ENCODE peak calls at places on chromosomes 4 and X, in six cellular contexts. One of them, this sample, is unnamed.

GRCh38 chrX:72025236-72025770 is 106.4 kb downstream of the RTL5 start:
- DNase-seq in right lobe of liver: no peak
- DNase-seq in transverse colon: no peak
- DNase-seq in breast epithelium: no peak
- DNase-seq in GM12892: no peak
- DNase-seq in uterus: no peak
- DNase-seq in this sample: no peak

GRCh38 chr4:7828011-7828720 is 111.5 kb downstream of the AFAP1 start:
- DNase-seq in GM12892: no peak
- DNase-seq in transverse colon: peak; percentile 62
- DNase-seq in breast epithelium: no peak
- DNase-seq in uterus: peak; percentile 95
- DNase-seq in right lobe of liver: no peak
- DNase-seq in this sample: no peak

GRCh38 chr4:137641554-137641953 is 109.3 kb upstream of the PCDH18 start:
- DNase-seq in GM12892: no peak
- DNase-seq in uterus: no peak
- DNase-seq in breast epithelium: no peak
- DNase-seq in right lobe of liver: no peak
- DNase-seq in transverse colon: no peak
- DNase-seq in this sample: no peak

GRCh38 chr4:4203688-4204400 is 22.9 kb downstream of the OTOP1 start:
- DNase-seq in GM12892: no peak
- DNase-seq in breast epithelium: no peak
- DNase-seq in transverse colon: no peak
- DNase-seq in uterus: no peak
- DNase-seq in right lobe of liver: no peak
- DNase-seq in this sample: no peak

GRCh38 chr4:173934933-173935620 is 348.4 kb downstream of the FBXO8 start:
- DNase-seq in uterus: no peak
- DNase-seq in breast epithelium: no peak
- DNase-seq in transverse colon: no peak
- DNase-seq in GM12892: no peak
- DNase-seq in right lobe of liver: no peak
- DNase-seq in this sample: no peak

GRCh38 chrX:30735839-30736238 is 82.6 kb downstream of the GK start:
- DNase-seq in right lobe of liver: peak; percentile 45
- DNase-seq in GM12892: peak; percentile 6
- DNase-seq in uterus: peak; percentile 31
- DNase-seq in breast epithelium: no peak
- DNase-seq in transverse colon: peak; percentile 72
- DNase-seq in this sample: peak; percentile 2

GRCh38 chr4:81255524-81255923 is 40.5 kb upstream of the PRKG2 start:
- DNase-seq in transverse colon: no peak
- DNase-seq in right lobe of liver: no peak
- DNase-seq in breast epithelium: no peak
- DNase-seq in GM12892: no peak
- DNase-seq in uterus: no peak
- DNase-seq in this sample: no peak

GRCh38 chrX:45322820-45323219 is 122.1 kb upstream of the DIPK2B start:
- DNase-seq in right lobe of liver: no peak
- DNase-seq in uterus: no peak
- DNase-seq in GM12892: no peak
- DNase-seq in transverse colon: no peak
- DNase-seq in breast epithelium: no peak
- DNase-seq in this sample: no peak

GRCh38 chr4:122776916-122777315 is 44.4 kb downstream of the BBS12 start:
- DNase-seq in right lobe of liver: no peak
- DNase-seq in GM12892: no peak
- DNase-seq in breast epithelium: no peak
- DNase-seq in transverse colon: peak; percentile 65
- DNase-seq in uterus: no peak
- DNase-seq in this sample: no peak

GRCh38 chr4:20251796-20252655 is at the start of gene SLIT2:
- DNase-seq in right lobe of liver: peak; percentile 81
- DNase-seq in breast epithelium: peak; percentile 86
- DNase-seq in transverse colon: peak; percentile 81
- DNase-seq in uterus: peak; percentile 90
- DNase-seq in GM12892: peak; percentile 47
- DNase-seq in this sample: peak; percentile 67

GRCh38 chr4:69376450-69376849 is 96.2 kb downstream of the UGT2B28 start:
- DNase-seq in GM12892: no peak
- DNase-seq in transverse colon: no peak
- DNase-seq in uterus: no peak
- DNase-seq in right lobe of liver: no peak
- DNase-seq in breast epithelium: no peak
- DNase-seq in this sample: no peak

GRCh38 chr4:76622126-76622525 is 187.1 kb downstream of the SHROOM3 start:
- DNase-seq in breast epithelium: no peak
- DNase-seq in transverse colon: peak; percentile 27
- DNase-seq in uterus: no peak
- DNase-seq in GM12892: no peak
- DNase-seq in right lobe of liver: no peak
- DNase-seq in this sample: no peak

GRCh38 chrX:18643243-18643642 is 28.7 kb downstream of the RS1 start:
- DNase-seq in breast epithelium: no peak
- DNase-seq in transverse colon: no peak
- DNase-seq in GM12892: no peak
- DNase-seq in uterus: no peak
- DNase-seq in right lobe of liver: no peak
- DNase-seq in this sample: no peak

GRCh38 chr4:102959503-102959902 is 60.0 kb downstream of the SLC9B1 start:
- DNase-seq in breast epithelium: no peak
- DNase-seq in uterus: no peak
- DNase-seq in right lobe of liver: no peak
- DNase-seq in GM12892: no peak
- DNase-seq in transverse colon: no peak
- DNase-seq in this sample: no peak

GRCh38 chr4:38902695-38903094 is 35.1 kb downstream of the FAM114A1 start:
- DNase-seq in transverse colon: no peak
- DNase-seq in right lobe of liver: no peak
- DNase-seq in breast epithelium: no peak
- DNase-seq in GM12892: no peak
- DNase-seq in uterus: no peak
- DNase-seq in this sample: peak; percentile 3

GRCh38 chr4:86935833-86936721 is 1.3 kb downstream of the AFF1 start:
- DNase-seq in breast epithelium: no peak
- DNase-seq in right lobe of liver: peak; percentile 75
- DNase-seq in GM12892: no peak
- DNase-seq in transverse colon: peak; percentile 87
- DNase-seq in uterus: peak; percentile 87
- DNase-seq in this sample: peak; percentile 35
- TF ChIP-seq POLR2A in breast epithelium: peak; percentile 9
- TF ChIP-seq POLR2A in right lobe of liver: peak; percentile 58
- TF ChIP-seq POLR2A in GM12892: no peak
- TF ChIP-seq POLR2A in transverse colon: peak; percentile 79
- TF ChIP-seq POLR2A in uterus: peak; percentile 54
- TF ChIP-seq POLR2A in this sample: peak; percentile 27

GRCh38 chr4:168831585-168831918 is 178.5 kb downstream of the CBR4 start:
- DNase-seq in GM12892: no peak
- DNase-seq in uterus: no peak
- DNase-seq in right lobe of liver: no peak
- DNase-seq in transverse colon: no peak
- DNase-seq in breast epithelium: no peak
- DNase-seq in this sample: no peak

GRCh38 chr4:168832746-168833575 is 177.1 kb downstream of the CBR4 start:
- DNase-seq in right lobe of liver: peak; percentile 31
- DNase-seq in breast epithelium: peak; percentile 55
- DNase-seq in GM12892: no peak
- DNase-seq in transverse colon: peak; percentile 19
- DNase-seq in uterus: peak; percentile 55
- DNase-seq in this sample: no peak

GRCh38 chr4:168830777-168831512 is 179.1 kb downstream of the CBR4 start:
- DNase-seq in breast epithelium: no peak
- DNase-seq in uterus: no peak
- DNase-seq in transverse colon: no peak
- DNase-seq in right lobe of liver: no peak
- DNase-seq in GM12892: no peak
- DNase-seq in this sample: peak; percentile 16

GRCh38 chr4:168835880-168836454 is 174.1 kb downstream of the CBR4 start:
- DNase-seq in GM12892: no peak
- DNase-seq in breast epithelium: no peak
- DNase-seq in uterus: no peak
- DNase-seq in transverse colon: no peak
- DNase-seq in right lobe of liver: no peak
- DNase-seq in this sample: no peak

DNA sequence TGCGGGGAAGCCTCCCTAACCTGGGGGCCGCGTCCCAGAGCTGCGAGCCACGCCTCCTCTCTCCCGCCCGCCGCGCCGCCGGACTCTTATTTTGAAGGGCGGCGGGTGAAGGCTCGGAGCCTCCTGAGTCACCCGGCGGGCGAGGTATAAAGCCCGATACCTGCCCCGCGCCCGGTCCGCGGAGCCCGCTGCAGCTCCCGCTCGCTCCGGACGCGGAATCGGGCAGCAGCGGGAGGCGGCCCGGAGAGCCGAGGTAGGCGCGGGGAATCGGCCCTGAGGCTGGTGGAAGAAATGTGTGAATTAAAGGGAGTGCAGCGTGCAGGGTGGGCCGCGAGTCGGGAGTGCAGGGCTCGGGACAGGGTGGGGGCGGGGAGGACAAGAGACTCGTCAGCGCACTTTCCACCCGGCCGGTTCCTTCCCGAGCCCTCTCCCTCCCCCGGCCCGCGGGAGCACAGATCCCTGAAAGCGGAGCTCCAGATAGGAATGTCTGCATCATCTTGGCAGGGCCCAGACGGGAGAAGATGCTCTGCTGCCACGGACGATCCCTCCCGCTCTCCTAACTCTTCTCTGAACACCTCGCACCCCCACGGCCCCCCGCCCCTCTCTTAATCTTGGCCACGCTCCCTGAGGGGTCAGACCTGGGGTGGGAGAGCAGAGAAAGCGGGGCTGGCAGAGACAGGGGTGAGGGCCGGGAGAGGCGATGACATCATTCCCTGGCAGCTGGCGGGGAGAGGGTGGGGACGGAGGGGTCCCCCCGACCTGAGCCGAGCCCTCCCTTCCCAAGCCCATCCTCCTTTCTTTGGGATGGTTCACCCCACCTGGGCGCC is 177.9 kb downstream of the CBR4 start:
- DNase-seq in breast epithelium: peak; percentile 87
- DNase-seq in right lobe of liver: peak; percentile 84
- DNase-seq in uterus: peak; percentile 93
- DNase-seq in GM12892: peak; percentile 59
- DNase-seq in transverse colon: peak; percentile 85
- DNase-seq in this sample: peak; percentile 65
- TF ChIP-seq POLR2A in breast epithelium: peak; percentile 88
- TF ChIP-seq POLR2A in right lobe of liver: peak; percentile 58
- TF ChIP-seq POLR2A in uterus: peak; percentile 80
- TF ChIP-seq POLR2A in GM12892: no peak
- TF ChIP-seq POLR2A in transverse colon: peak; percentile 89
- TF ChIP-seq POLR2A in this sample: peak; percentile 86

GRCh38 chrX:47218920-47219815 is 687 bp downstream of the CDK16 start:
- DNase-seq in transverse colon: peak; percentile 70
- DNase-seq in GM12892: peak; percentile 49
- DNase-seq in breast epithelium: no peak
- DNase-seq in uterus: peak; percentile 49
- DNase-seq in right lobe of liver: peak; percentile 62
- DNase-seq in this sample: no peak

GRCh38 chrX:47217852-47218279 is 615 bp upstream of the CDK16 start:
- DNase-seq in GM12892: peak; percentile 78
- DNase-seq in transverse colon: peak; percentile 99
- DNase-seq in right lobe of liver: peak; percentile 97
- DNase-seq in breast epithelium: peak; percentile 94
- DNase-seq in uterus: peak; percentile 100
- DNase-seq in this sample: peak; percentile 42

GRCh38 chrX:47216393-47216925 is 2.0 kb upstream of the CDK16 start:
- DNase-seq in uterus: no peak
- DNase-seq in transverse colon: no peak
- DNase-seq in right lobe of liver: no peak
- DNase-seq in breast epithelium: no peak
- DNase-seq in GM12892: no peak
- DNase-seq in this sample: no peak

GRCh38 chrX:47218280-47218919 is at the start of gene CDK16:
- DNase-seq in right lobe of liver: peak; percentile 84
- DNase-seq in breast epithelium: peak; percentile 52
- DNase-seq in GM12892: peak; percentile 82
- DNase-seq in transverse colon: peak; percentile 86
- DNase-seq in uterus: peak; percentile 82
- DNase-seq in this sample: peak; percentile 35

DNA sequence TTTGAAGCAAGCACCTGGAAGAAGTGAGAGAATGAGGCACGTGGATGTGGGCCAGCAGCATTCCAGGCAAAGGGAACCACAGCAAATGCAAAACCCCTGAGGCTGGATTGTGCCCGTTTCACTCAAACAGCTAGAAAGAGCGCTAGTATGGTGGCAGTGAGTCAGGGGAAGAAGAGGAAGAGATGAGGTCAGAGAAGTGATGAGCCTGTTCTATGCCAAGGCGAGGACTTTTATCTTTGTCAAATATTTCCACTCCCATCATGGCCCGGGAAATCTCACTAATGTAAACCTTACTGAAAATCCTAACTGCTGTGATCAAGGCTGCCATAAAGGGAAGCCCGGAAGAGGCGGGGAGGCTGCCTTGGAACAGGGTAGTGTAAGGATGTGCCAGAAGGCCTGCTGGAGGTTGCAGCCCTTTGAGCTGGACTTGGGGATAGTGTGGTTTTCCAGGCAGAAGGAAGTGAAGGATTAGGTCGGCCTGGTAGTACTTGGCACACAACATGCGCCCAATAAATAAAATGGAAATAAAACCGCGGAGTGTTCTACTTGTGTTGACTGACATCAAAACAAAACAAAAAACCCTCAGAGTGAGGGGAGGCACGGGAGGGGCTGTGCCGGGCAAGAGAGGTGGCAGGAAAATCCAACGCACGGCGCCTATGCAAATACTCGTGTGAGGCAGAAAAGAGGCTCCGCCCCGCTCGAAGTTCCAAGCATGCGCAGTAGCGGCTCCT is 1.2 kb upstream of the CDK16 start:
- DNase-seq in right lobe of liver: no peak
- DNase-seq in uterus: peak; percentile 44
- DNase-seq in GM12892: no peak
- DNase-seq in breast epithelium: peak; percentile 67
- DNase-seq in transverse colon: no peak
- DNase-seq in this sample: no peak
- TF ChIP-seq POLR2A in right lobe of liver: no peak
- TF ChIP-seq POLR2A in uterus: no peak
- TF ChIP-seq POLR2A in GM12892: no peak
- TF ChIP-seq POLR2A in breast epithelium: no peak
- TF ChIP-seq POLR2A in transverse colon: peak; percentile 7
- TF ChIP-seq POLR2A in this sample: no peak

GRCh38 chr4:184289179-184289535 is 71.5 kb upstream of the ENPP6 start:
- DNase-seq in breast epithelium: no peak
- DNase-seq in transverse colon: no peak
- DNase-seq in uterus: no peak
- DNase-seq in right lobe of liver: no peak
- DNase-seq in GM12892: no peak
- DNase-seq in this sample: no peak

GRCh38 chr4:184288451-184289178 is 70.9 kb upstream of the ENPP6 start:
- DNase-seq in transverse colon: peak; percentile 48
- DNase-seq in right lobe of liver: no peak
- DNase-seq in uterus: no peak
- DNase-seq in GM12892: no peak
- DNase-seq in breast epithelium: no peak
- DNase-seq in this sample: no peak

GRCh38 chr4:184286346-184286745 is 68.7 kb upstream of the ENPP6 start:
- DNase-seq in GM12892: no peak
- DNase-seq in right lobe of liver: no peak
- DNase-seq in uterus: no peak
- DNase-seq in transverse colon: no peak
- DNase-seq in breast epithelium: no peak
- DNase-seq in this sample: no peak

GRCh38 chr4:184284742-184285141 is 67.1 kb upstream of the ENPP6 start:
- DNase-seq in uterus: no peak
- DNase-seq in right lobe of liver: no peak
- DNase-seq in breast epithelium: no peak
- DNase-seq in GM12892: no peak
- DNase-seq in transverse colon: no peak
- DNase-seq in this sample: no peak

GRCh38 chr4:184287697-184288255 is 70.1 kb upstream of the ENPP6 start:
- DNase-seq in right lobe of liver: no peak
- DNase-seq in transverse colon: peak; percentile 40
- DNase-seq in uterus: no peak
- DNase-seq in breast epithelium: peak; percentile 74
- DNase-seq in GM12892: no peak
- DNase-seq in this sample: no peak
- TF ChIP-seq POLR2A in right lobe of liver: no peak
- TF ChIP-seq POLR2A in transverse colon: no peak
- TF ChIP-seq POLR2A in uterus: no peak
- TF ChIP-seq POLR2A in breast epithelium: no peak
- TF ChIP-seq POLR2A in GM12892: peak; percentile 52
- TF ChIP-seq POLR2A in this sample: no peak